ENCODE peak calls at places on chromosomes 16 and 17, in four cellular contexts. One of them, this sample, is unnamed.

GRCh38 chr17:70144260-70144846 is 25.0 kb upstream of the KCNJ2 start:
- DNase-seq in cardiac muscle cell: peak
- DNase-seq in AG10803: peak
- DNase-seq in neural progenitor cell: peak
- DNase-seq in this sample: peak

GRCh38 chr16:72743011-72743761 is 304.7 kb downstream of the ZFHX3 start:
- DNase-seq in cardiac muscle cell: no peak
- DNase-seq in AG10803: peak
- DNase-seq in neural progenitor cell: no peak
- DNase-seq in this sample: no peak

GRCh38 chr17:80738987-80739730 is 194.5 kb downstream of the RPTOR start:
- DNase-seq in cardiac muscle cell: no peak
- DNase-seq in AG10803: no peak
- DNase-seq in neural progenitor cell: no peak
- DNase-seq in this sample: no peak

GRCh38 chr17:1762906-1763829 is 1.3 kb downstream of the SERPINF1 start:
- DNase-seq in cardiac muscle cell: no peak
- DNase-seq in AG10803: peak
- DNase-seq in neural progenitor cell: peak
- DNase-seq in this sample: peak

GRCh38 chr17:2595200-2595599 is 1.7 kb downstream of the PAFAH1B1 start:
- DNase-seq in cardiac muscle cell: no peak
- DNase-seq in AG10803: no peak
- DNase-seq in neural progenitor cell: no peak
- DNase-seq in this sample: no peak

GRCh38 chr16:67961551-67961957 is 6.9 kb downstream of the SLC12A4 start:
- DNase-seq in cardiac muscle cell: no peak
- DNase-seq in AG10803: no peak
- DNase-seq in neural progenitor cell: no peak
- DNase-seq in this sample: no peak

GRCh38 chr17:78041401-78042179 is 83.1 kb downstream of the TNRC6C start:
- DNase-seq in cardiac muscle cell: no peak
- DNase-seq in AG10803: no peak
- DNase-seq in neural progenitor cell: no peak
- DNase-seq in this sample: no peak

GRCh38 chr17:66915792-66916191 is 48.7 kb upstream of the CACNG4 start:
- DNase-seq in cardiac muscle cell: no peak
- DNase-seq in AG10803: no peak
- DNase-seq in neural progenitor cell: no peak
- DNase-seq in this sample: no peak

GRCh38 chr17:82865274-82865673 is 25.5 kb upstream of the ZNF750 start:
- DNase-seq in cardiac muscle cell: no peak
- DNase-seq in AG10803: no peak
- DNase-seq in neural progenitor cell: no peak
- DNase-seq in this sample: no peak

GRCh38 chr16:17461951-17462729 is 8.6 kb downstream of the XYLT1 start:
- DNase-seq in cardiac muscle cell: no peak
- DNase-seq in AG10803: no peak
- DNase-seq in neural progenitor cell: peak
- DNase-seq in this sample: no peak

GRCh38 chr16:27432600-27432957 is 30.6 kb downstream of the IL21R start:
- DNase-seq in cardiac muscle cell: no peak
- DNase-seq in AG10803: peak
- DNase-seq in neural progenitor cell: no peak
- DNase-seq in this sample: peak

GRCh38 chr17:4472281-4472680 is 26.4 kb upstream of the SPNS2 start:
- DNase-seq in cardiac muscle cell: no peak
- DNase-seq in AG10803: no peak
- DNase-seq in neural progenitor cell: no peak
- DNase-seq in this sample: no peak

GRCh38 chr17:13385481-13385907 is 216.2 kb downstream of the HS3ST3A1 start:
- DNase-seq in cardiac muscle cell: no peak
- DNase-seq in AG10803: peak
- DNase-seq in neural progenitor cell: no peak
- DNase-seq in this sample: peak

GRCh38 chr16:11274964-11275363 is 1.3 kb downstream of the PRM2 start:
- DNase-seq in cardiac muscle cell: no peak
- DNase-seq in AG10803: no peak
- DNase-seq in neural progenitor cell: no peak
- DNase-seq in this sample: no peak

GRCh38 chr17:31269178-31269577 is 27.9 kb downstream of the OMG start:
- DNase-seq in cardiac muscle cell: no peak
- DNase-seq in AG10803: no peak
- DNase-seq in neural progenitor cell: no peak
- DNase-seq in this sample: no peak

GRCh38 chr17:31261596-31261995 is 35.4 kb downstream of the OMG start:
- DNase-seq in cardiac muscle cell: no peak
- DNase-seq in AG10803: no peak
- DNase-seq in neural progenitor cell: no peak
- DNase-seq in this sample: no peak

GRCh38 chr17:31260151-31260550 is 36.9 kb downstream of the OMG start:
- DNase-seq in cardiac muscle cell: no peak
- DNase-seq in AG10803: no peak
- DNase-seq in neural progenitor cell: no peak
- DNase-seq in this sample: no peak

GRCh38 chr17:31269597-31269996 is 27.4 kb downstream of the OMG start:
- DNase-seq in cardiac muscle cell: peak
- DNase-seq in AG10803: peak
- DNase-seq in neural progenitor cell: peak
- DNase-seq in this sample: peak

DNA sequence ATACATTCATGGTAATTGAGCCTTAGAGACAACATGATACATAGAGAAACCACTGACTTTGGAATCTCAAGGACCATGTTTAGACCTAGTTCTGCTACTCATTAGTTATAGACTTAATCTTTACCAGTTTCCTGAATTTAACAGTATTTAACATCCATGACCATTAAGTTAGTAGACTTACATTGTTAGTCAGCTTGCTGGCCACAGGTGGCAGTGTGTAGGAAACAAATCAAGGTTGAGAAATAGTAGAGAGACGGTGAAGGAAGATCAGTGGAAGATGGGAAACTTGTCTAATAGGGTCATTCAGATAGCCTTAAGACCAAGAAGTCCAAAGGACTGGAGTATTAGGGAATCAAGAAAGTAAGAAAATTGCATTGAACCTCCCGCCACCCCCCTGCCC is 31.0 kb downstream of the OMG start:
- DNase-seq in cardiac muscle cell: no peak
- DNase-seq in AG10803: no peak
- DNase-seq in neural progenitor cell: no peak
- DNase-seq in this sample: no peak
- TF ChIP-seq CTCF in cardiac muscle cell: peak
- TF ChIP-seq CTCF in AG10803: no peak
- TF ChIP-seq CTCF in neural progenitor cell: peak
- TF ChIP-seq CTCF in this sample: peak

GRCh38 chr17:27747462-27748359 is 52.6 kb downstream of the NOS2 start:
- DNase-seq in cardiac muscle cell: no peak
- DNase-seq in AG10803: no peak
- DNase-seq in neural progenitor cell: peak
- DNase-seq in this sample: no peak
- TF ChIP-seq CTCF in cardiac muscle cell: peak
- TF ChIP-seq CTCF in AG10803: peak
- TF ChIP-seq CTCF in neural progenitor cell: peak
- TF ChIP-seq CTCF in this sample: peak

DNA sequence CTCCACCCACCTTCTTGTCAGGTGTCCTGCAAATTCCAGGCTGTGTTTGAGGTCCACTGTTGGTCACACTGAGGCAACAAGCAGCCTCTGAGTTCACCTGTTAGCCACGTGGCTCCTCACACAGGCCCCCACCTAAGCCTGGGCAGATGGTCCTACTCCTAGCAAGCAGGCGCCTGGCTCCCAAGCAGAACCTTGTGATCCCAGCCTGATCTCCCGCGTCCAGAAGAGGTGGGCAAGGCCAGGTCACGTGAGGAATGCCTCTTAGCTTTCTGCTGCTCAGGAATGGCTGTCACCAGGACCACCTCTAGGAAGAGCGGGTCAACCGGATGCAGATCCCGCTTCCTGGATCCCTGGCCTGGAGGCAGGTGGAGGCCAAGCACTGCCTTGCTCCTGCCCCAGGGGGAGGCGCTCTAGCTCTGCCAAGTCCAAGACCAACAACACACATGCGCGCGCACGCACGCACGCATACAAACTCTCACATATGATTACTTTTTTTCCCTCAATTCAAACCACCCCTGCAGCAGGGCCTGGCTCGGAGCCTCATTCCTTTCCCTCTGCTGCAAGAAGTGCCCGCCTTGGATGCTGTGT is 9.5 kb downstream of the CYB561 start:
- DNase-seq in cardiac muscle cell: no peak
- DNase-seq in AG10803: no peak
- DNase-seq in neural progenitor cell: no peak
- DNase-seq in this sample: peak
- TF ChIP-seq CTCF in cardiac muscle cell: peak
- TF ChIP-seq CTCF in AG10803: no peak
- TF ChIP-seq CTCF in neural progenitor cell: peak
- TF ChIP-seq CTCF in this sample: peak

DNA sequence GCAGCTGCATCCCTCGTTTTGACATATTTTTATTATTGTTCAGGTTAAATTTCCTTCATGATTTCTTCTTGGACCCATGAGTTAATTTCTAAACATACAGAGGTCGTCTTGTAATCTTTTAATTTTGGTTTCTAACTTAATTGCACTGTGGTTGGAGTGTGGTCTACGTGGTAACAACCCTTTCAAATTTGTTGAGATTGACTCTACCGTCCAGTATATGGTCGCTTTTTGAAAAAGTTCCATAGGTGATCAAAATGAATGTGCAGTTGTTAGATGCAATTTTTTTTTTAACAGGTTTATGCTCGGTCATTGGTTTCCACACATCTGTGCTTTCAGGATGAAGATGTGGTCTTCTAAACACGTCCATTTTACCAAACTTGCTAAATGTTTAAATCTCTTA is 11.0 kb upstream of the SLC6A4 start:
- DNase-seq in cardiac muscle cell: no peak
- DNase-seq in AG10803: no peak
- DNase-seq in neural progenitor cell: no peak
- DNase-seq in this sample: no peak
- TF ChIP-seq CTCF in cardiac muscle cell: no peak
- TF ChIP-seq CTCF in AG10803: no peak
- TF ChIP-seq CTCF in neural progenitor cell: no peak
- TF ChIP-seq CTCF in this sample: no peak

GRCh38 chr17:41332239-41332638 is 16.7 kb upstream of the KRTAP17-1 start:
- DNase-seq in cardiac muscle cell: no peak
- DNase-seq in AG10803: no peak
- DNase-seq in neural progenitor cell: no peak
- DNase-seq in this sample: no peak
- TF ChIP-seq CTCF in cardiac muscle cell: no peak
- TF ChIP-seq CTCF in AG10803: no peak
- TF ChIP-seq CTCF in neural progenitor cell: no peak
- TF ChIP-seq CTCF in this sample: no peak

GRCh38 chr16:57723170-57723569 is 12.4 kb upstream of the KATNB1 start:
- DNase-seq in cardiac muscle cell: no peak
- DNase-seq in AG10803: no peak
- DNase-seq in neural progenitor cell: peak
- DNase-seq in this sample: peak
- TF ChIP-seq CTCF in cardiac muscle cell: peak
- TF ChIP-seq CTCF in AG10803: peak
- TF ChIP-seq CTCF in neural progenitor cell: peak
- TF ChIP-seq CTCF in this sample: peak